ENCODE peak calls at places on chromosomes 1 and 21, in ten cellular contexts. S is progenitor cell of endocrine pancreas, U is Peyer's patch, P is RWPE1, Q is nephron progenitor cell, W is OCI-LY7, Y is AG10803, T is BJ, E is HFFc6, B is neural progenitor cell. C is an unnamed sample.

GRCh38 chr1:42981406-42981805 is 22.7 kb upstream of the SLC2A1 start:
- DNase-seq in W (no peak), T (no peak), P (no peak), S (no peak), B (peak; percentile 47), Q (no peak), U (no peak), Y (no peak), E (no peak), C (no peak)

GRCh38 chr1:110123224-110123623 is 11.0 kb downstream of the UBL4B start:
- DNase-seq in B (no peak), T (peak; percentile 65), Q (no peak), P (no peak), W (no peak), E (peak; percentile 47), S (no peak), Y (peak; percentile 76), U (no peak), C (no peak)

GRCh38 chr1:210944255-210944654 is 189.7 kb downstream of the KCNH1 start:
- DNase-seq in E (no peak), U (no peak), Q (no peak), W (no peak), P (no peak), T (no peak), Y (no peak), S (no peak), B (no peak), C (no peak)

GRCh38 chr1:50023292-50024159 is at the start of gene AGBL4:
- DNase-seq in W (no peak), T (no peak), P (peak; percentile 23), U (no peak), S (peak; percentile 31), E (no peak), Y (peak; percentile 4), B (no peak), Q (peak; percentile 57), C (no peak)

GRCh38 chr21:18114735-18115134 is 129.9 kb upstream of the CHODL start:
- DNase-seq in Y (no peak), E (no peak), T (no peak), B (no peak), P (no peak), S (no peak), W (no peak), Q (no peak), U (no peak), C (no peak)

GRCh38 chr1:168234846-168235547 is 9.2 kb downstream of the SFT2D2 start:
- DNase-seq in W (peak; percentile 52), E (peak; percentile 70), S (no peak), U (no peak), B (peak; percentile 59), T (no peak), Y (no peak), Q (no peak), P (peak; percentile 74), C (no peak)

GRCh38 chr1:219345953-219346352 is 172.3 kb downstream of the LYPLAL1 start:
- DNase-seq in Y (no peak), S (no peak), U (no peak), T (no peak), W (no peak), E (no peak), P (no peak), B (no peak), Q (no peak), C (no peak)

GRCh38 chr1:41842282-41842681 is 76.4 kb downstream of the HIVEP3 start:
- DNase-seq in S (no peak), Q (no peak), W (no peak), P (no peak), T (no peak), Y (no peak), B (peak; percentile 19), E (no peak), U (no peak), C (no peak)

DNA sequence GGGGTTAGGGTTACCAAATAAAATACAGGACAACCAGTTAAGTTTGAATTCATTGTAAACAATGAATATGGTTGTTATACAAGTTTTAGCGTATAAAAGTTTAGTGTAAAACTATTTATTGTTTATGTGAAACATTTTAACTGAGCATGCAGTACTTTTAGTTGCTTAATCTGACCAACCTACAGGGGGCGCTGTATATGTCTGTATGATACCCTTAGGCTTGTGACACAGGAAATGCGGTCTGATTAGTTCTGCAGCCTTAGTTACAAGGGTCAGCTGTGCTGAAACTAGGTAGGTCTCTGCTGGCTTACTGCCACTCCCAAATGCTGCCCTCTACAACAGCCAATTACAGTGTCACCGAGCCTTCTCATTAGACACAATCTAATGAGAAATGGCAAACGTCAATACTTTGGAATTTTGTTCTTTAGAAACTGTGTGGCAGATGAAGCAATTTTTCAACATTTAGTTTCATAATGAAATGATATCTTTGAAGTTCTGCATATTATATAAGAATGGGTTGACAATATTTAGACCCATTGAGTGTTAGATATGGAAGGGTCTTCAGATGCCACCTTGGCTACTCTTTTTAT is 56.2 kb downstream of the NTNG1 start:
- DNase-seq in U (peak; percentile 32), Q (peak; percentile 16), E (no peak), T (no peak), Y (no peak), P (no peak), B (peak; percentile 72), W (peak; percentile 84), S (no peak), C (no peak)
- TF ChIP-seq CTCF in U (peak; percentile 17), Q (peak; percentile 48), E (peak; percentile 67), T (peak; percentile 38), Y (peak; percentile 52), P (peak; percentile 26), B (peak; percentile 82), W (peak; percentile 98), S (peak; percentile 53), C (peak; percentile 27)

GRCh38 chr1:26539722-26540121 is 10.2 kb downstream of the RPS6KA1 start:
- DNase-seq in W (no peak), B (no peak), S (no peak), Q (no peak), Y (no peak), P (no peak), E (no peak), T (no peak), U (no peak), C (no peak)

GRCh38 chr1:26538480-26539412 is 9.2 kb downstream of the RPS6KA1 start:
- DNase-seq in P (peak; percentile 38), Y (peak; percentile 29), S (no peak), B (peak; percentile 64), U (peak; percentile 62), T (no peak), Q (peak; percentile 29), E (peak; percentile 33), W (peak; percentile 75), C (no peak)

GRCh38 chr1:26536081-26536480 is 6.5 kb downstream of the RPS6KA1 start:
- DNase-seq in B (no peak), S (no peak), T (no peak), W (no peak), Y (no peak), E (no peak), Q (no peak), U (no peak), P (no peak), C (no peak)

GRCh38 chr1:26536521-26536920 is 7.0 kb downstream of the RPS6KA1 start:
- DNase-seq in Q (no peak), P (no peak), Y (no peak), E (no peak), B (no peak), W (no peak), U (no peak), T (no peak), S (no peak), C (no peak)

DNA sequence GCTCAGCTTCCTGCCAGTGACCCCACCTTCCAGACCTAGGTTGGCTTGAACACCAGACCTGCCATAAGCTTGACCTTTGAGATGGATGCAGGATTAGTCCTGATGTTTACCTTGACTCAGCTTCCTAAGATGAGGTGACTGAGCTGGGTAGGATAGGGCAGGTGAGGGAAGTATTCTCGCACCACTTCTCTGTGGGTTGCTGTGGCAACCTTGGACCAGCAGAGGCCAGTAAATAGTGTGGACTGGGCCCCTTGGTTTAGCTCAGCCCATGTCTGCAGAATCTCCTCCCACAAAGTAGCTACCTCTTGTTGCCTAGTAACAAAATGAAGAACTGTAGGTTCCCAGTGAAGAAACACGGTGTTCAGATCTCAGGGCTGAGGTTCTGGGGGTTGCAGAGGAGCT is 8.4 kb downstream of the RPS6KA1 start:
- DNase-seq in B (peak; percentile 32), S (no peak), E (peak; percentile 36), U (peak; percentile 64), Y (peak; percentile 9), W (peak; percentile 52), Q (no peak), T (no peak), P (peak; percentile 54), C (no peak)
- TF ChIP-seq CTCF in B (peak; percentile 24), S (peak; percentile 20), E (peak; percentile 31), U (peak; percentile 30), Y (peak; percentile 27), W (no peak), Q (peak; percentile 12), T (peak; percentile 39), P (no peak), C (peak; percentile 33)

DNA sequence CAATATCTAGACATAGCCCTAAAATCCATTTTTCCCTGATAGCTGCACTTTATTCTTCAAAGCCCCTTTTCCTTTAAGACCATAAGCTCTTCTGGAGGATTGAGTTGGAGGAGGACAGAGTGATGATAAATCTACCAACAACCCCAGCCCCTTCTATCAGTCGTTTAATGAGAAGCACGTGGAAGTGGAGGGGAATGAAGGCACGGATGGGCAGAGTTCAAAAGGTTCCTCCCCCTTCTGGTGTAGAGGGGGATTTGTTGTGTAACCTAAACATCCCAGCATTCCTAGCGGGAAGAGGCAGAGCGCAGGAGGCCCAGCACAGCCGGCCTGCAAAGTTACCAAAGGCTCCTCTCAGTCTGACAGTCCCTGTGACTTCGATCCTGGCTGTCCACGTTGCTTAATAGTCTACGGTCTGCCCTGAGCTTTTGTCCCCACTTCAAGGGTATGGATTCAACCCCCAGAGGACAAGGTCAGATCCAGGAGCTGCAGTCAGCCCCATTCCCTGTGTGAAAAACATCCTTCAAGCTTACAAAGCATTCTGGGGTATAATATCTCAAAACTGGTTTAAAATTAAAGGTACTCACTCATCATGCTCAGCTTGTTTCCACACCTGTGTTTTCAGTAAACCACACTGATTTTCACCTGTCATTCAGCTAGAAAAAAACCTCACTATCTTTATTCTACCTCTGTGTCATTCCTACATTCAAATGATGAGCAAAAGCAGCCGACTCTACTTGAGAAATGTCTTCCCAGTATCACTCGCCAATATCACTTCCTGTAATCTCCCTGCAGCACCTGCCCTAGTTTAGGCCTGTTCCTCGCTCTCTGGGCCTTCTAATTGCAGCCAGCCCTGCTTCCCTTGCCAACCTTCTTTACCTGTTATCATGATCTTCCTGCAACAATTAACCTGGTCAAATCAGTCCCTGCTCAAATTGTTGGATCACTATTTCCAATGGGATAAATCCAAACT is 117.9 kb downstream of the PLPP3 start:
- DNase-seq in U (no peak), Q (peak; percentile 8), T (no peak), Y (peak; percentile 25), E (no peak), S (no peak), B (peak; percentile 50), W (no peak), P (no peak), C (no peak)
- TF ChIP-seq CTCF in U (no peak), Q (no peak), T (no peak), Y (no peak), E (no peak), S (no peak), B (peak; percentile 34), W (no peak), P (no peak), C (no peak)

DNA sequence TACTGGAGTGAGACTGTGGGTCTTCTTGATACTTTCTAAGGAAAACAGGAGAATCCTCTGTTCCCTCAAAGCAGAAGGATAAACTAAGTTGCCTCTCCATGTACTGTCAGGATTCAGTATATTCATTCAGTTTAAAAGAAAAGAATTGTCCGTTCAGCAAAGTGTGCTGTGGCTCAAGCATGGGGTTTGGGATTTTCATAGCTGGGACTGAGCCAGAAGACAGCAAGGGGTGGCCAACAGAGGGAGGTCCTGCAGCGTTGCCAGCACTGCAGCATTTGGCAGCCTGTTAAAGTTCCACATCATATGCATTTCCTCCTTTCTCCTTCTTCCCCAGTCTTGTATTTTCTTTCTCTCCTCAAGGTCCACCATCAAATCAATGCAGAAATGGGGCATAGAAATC is 75.1 kb downstream of the DTL start:
- DNase-seq in E (no peak), W (no peak), T (no peak), Q (no peak), Y (peak; percentile 45), P (no peak), B (no peak), U (no peak), S (no peak), C (no peak)
- TF ChIP-seq CTCF in E (no peak), W (no peak), T (peak; percentile 14), Q (no peak), Y (peak; percentile 29), P (no peak), B (no peak), U (no peak), S (no peak), C (peak; percentile 15)

C was measured in AG09319.